ENCODE peak calls at places on chromosomes 13 and 19, in nine cellular contexts. S, M, A, Z, R, W, J, D and H are unnamed samples.

GRCh38 chr19:40133491-40133890 is 42.7 kb upstream of the ZNF780A start:
- DNase-seq in S (no peak), M (no peak), A (no peak), Z (no peak), R (no peak), W (no peak), J (no peak), D (no peak), H (no peak)

GRCh38 chr19:5974721-5975387 is 3.1 kb downstream of the RANBP3 start:
- DNase-seq in S (no peak), M (no peak), A (no peak), Z (no peak), R (no peak), W (no peak), J (peak), D (peak), H (no peak)

GRCh38 chr13:93847162-93847561 is 620.6 kb downstream of the GPC6 start:
- DNase-seq in S (no peak), M (no peak), A (no peak), Z (no peak), R (no peak), W (no peak), J (no peak), D (no peak), H (no peak)

GRCh38 chr19:19280561-19280960 is 7.5 kb upstream of the TM6SF2 start:
- DNase-seq in S (no peak), M (no peak), A (no peak), Z (no peak), R (no peak), W (no peak), J (no peak), D (no peak), H (no peak)

GRCh38 chr13:105982219-105982618 is 553.2 kb downstream of the EFNB2 start:
- DNase-seq in S (no peak), M (no peak), A (no peak), Z (no peak), R (no peak), W (peak), J (no peak), D (no peak), H (no peak)

GRCh38 chr19:35633727-35634440 is 5.0 kb downstream of the RBM42 start:
- DNase-seq in S (no peak), M (no peak), A (no peak), Z (no peak), R (no peak), W (no peak), J (peak), D (no peak), H (no peak)

GRCh38 chr19:42150353-42150752 is 18.1 kb upstream of the POU2F2 start:
- DNase-seq in S (peak), M (no peak), A (no peak), Z (no peak), R (no peak), W (no peak), J (no peak), D (no peak), H (no peak)

GRCh38 chr13:27304099-27304498 is 33.5 kb downstream of the RASL11A start:
- DNase-seq in S (no peak), M (no peak), A (no peak), Z (no peak), R (no peak), W (no peak), J (no peak), D (no peak), H (no peak)

GRCh38 chr19:38564981-38565685 is 52.6 kb downstream of the MAP4K1 start:
- DNase-seq in S (no peak), M (no peak), A (no peak), Z (peak), R (no peak), W (peak), J (no peak), D (no peak), H (no peak)

GRCh38 chr19:14826006-14826405 is 9.0 kb downstream of the OR7A5 start:
- DNase-seq in S (no peak), M (no peak), A (no peak), Z (no peak), R (no peak), W (no peak), J (no peak), D (no peak), H (no peak)

GRCh38 chr13:28753208-28753892 is 34.6 kb upstream of the SLC46A3 start:
- DNase-seq in S (no peak), M (no peak), A (no peak), Z (no peak), R (peak), W (no peak), J (no peak), D (peak), H (peak)

GRCh38 chr13:103953859-103954258 is 887.6 kb upstream of the SLC10A2 start:
- DNase-seq in S (no peak), M (no peak), A (no peak), Z (no peak), R (no peak), W (no peak), J (no peak), D (no peak), H (no peak)

GRCh38 chr19:43983544-43983911 is 460 bp upstream of the ZNF155 start:
- DNase-seq in S (no peak), M (no peak), A (no peak), Z (no peak), R (no peak), W (no peak), J (no peak), D (no peak), H (no peak)

GRCh38 chr19:51440052-51440451 is 18.2 kb downstream of the SIGLEC8 start:
- DNase-seq in S (no peak), M (no peak), A (no peak), Z (no peak), R (no peak), W (no peak), J (no peak), D (no peak), H (no peak)